ENCODE peak calls at places on chromosomes 7 and 10, in ten cellular contexts. O, D, H, Z, I, G, W, C, T and Q are unnamed samples.

GRCh38 chr10:96588060-96588554 is 1.3 kb upstream of the TM9SF3 start:
- DNase-seq in O (no peak), D (no peak), H (no peak), Z (no peak), I (no peak), G (no peak), W (no peak), C (peak; percentile 17), T (no peak), Q (no peak)

GRCh38 chr7:24307294-24307693 is 23.3 kb downstream of the NPY start:
- DNase-seq in O (no peak), D (no peak), H (no peak), Z (no peak), I (no peak), G (no peak), W (no peak), C (no peak), T (no peak), Q (no peak)

GRCh38 chr10:33041783-33042437 is 83.9 kb upstream of the ITGB1 start:
- DNase-seq in O (no peak), D (peak; percentile 9), H (no peak), Z (no peak), I (no peak), G (no peak), W (no peak), C (no peak), T (no peak), Q (no peak)

GRCh38 chr10:133310789-133311188 is 2.1 kb downstream of the ZNF511 start:
- DNase-seq in O (no peak), D (no peak), H (no peak), Z (no peak), I (no peak), G (no peak), W (no peak), C (no peak), T (no peak), Q (no peak)

GRCh38 chr7:92691578-92691977 is 101.4 kb upstream of the FAM133B start:
- DNase-seq in O (peak; percentile 55), D (no peak), H (no peak), Z (peak; percentile 29), I (peak; percentile 83), G (no peak), W (peak; percentile 52), C (peak; percentile 68), T (peak; percentile 65), Q (peak; percentile 81)

GRCh38 chr7:31550432-31550831 is 36.5 kb downstream of the ITPRID1 start:
- DNase-seq in O (no peak), D (no peak), H (no peak), Z (no peak), I (no peak), G (no peak), W (no peak), C (no peak), T (no peak), Q (no peak)

GRCh38 chr7:94393251-94393758 is 1.4 kb upstream of the COL1A2 start:
- DNase-seq in O (no peak), D (no peak), H (peak; percentile 57), Z (no peak), I (peak; percentile 6), G (no peak), W (peak; percentile 48), C (no peak), T (no peak), Q (peak; percentile 69)

GRCh38 chr7:142496545-142496991 is 238.7 kb upstream of the PRSS58 start:
- DNase-seq in O (peak; percentile 46), D (no peak), H (no peak), Z (no peak), I (peak; percentile 56), G (no peak), W (no peak), C (peak; percentile 67), T (peak; percentile 47), Q (peak; percentile 60)

GRCh38 chr7:82015751-82016150 is 245.9 kb upstream of the HGF start:
- DNase-seq in O (no peak), D (no peak), H (no peak), Z (no peak), I (no peak), G (no peak), W (no peak), C (peak; percentile 16), T (peak; percentile 72), Q (peak; percentile 32)

GRCh38 chr10:90960355-90960814 is 39.5 kb upstream of the ANKRD1 start:
- DNase-seq in O (no peak), D (no peak), H (no peak), Z (peak; percentile 32), I (peak; percentile 33), G (no peak), W (peak; percentile 96), C (no peak), T (peak; percentile 72), Q (peak; percentile 75)

GRCh38 chr10:128211953-128212727 is 85.9 kb upstream of the MKI67 start:
- DNase-seq in O (peak; percentile 92), D (peak; percentile 71), H (peak; percentile 17), Z (peak; percentile 2), I (peak; percentile 83), G (peak; percentile 93), W (peak; percentile 50), C (peak; percentile 81), T (peak; percentile 55), Q (peak; percentile 31)

GRCh38 chr10:102120987-102121738 is 995 bp upstream of the LDB1 start:
- DNase-seq in O (peak; percentile 74), D (peak; percentile 91), H (peak; percentile 95), Z (peak; percentile 84), I (peak; percentile 87), G (peak; percentile 68), W (no peak), C (no peak), T (peak; percentile 47), Q (peak; percentile 82)

GRCh38 chr10:102122450-102122849 is 2.3 kb upstream of the LDB1 start:
- DNase-seq in O (no peak), D (no peak), H (no peak), Z (no peak), I (no peak), G (no peak), W (no peak), C (no peak), T (no peak), Q (no peak)

GRCh38 chr10:102123223-102123622 is 3.1 kb upstream of the LDB1 start:
- DNase-seq in O (no peak), D (no peak), H (no peak), Z (no peak), I (no peak), G (no peak), W (no peak), C (no peak), T (no peak), Q (no peak)

GRCh38 chr10:102120142-102120986 is at the start of gene LDB1:
- DNase-seq in O (peak; percentile 92), D (no peak), H (peak; percentile 73), Z (peak; percentile 53), I (peak; percentile 92), G (peak; percentile 84), W (peak; percentile 52), C (peak; percentile 91), T (peak; percentile 53), Q (peak; percentile 72)

GRCh38 chr10:102121739-102122372 is 1.7 kb upstream of the LDB1 start:
- DNase-seq in O (peak; percentile 51), D (no peak), H (peak; percentile 79), Z (peak; percentile 58), I (no peak), G (peak; percentile 32), W (no peak), C (no peak), T (no peak), Q (peak; percentile 47)
- TF ChIP-seq CTCF in O (peak; percentile 41), D (peak; percentile 41), H (peak; percentile 57), Z (peak; percentile 62), I (no peak), G (no peak), W (peak; percentile 45), C (no peak), T (no peak), Q (peak; percentile 46)

DNA sequence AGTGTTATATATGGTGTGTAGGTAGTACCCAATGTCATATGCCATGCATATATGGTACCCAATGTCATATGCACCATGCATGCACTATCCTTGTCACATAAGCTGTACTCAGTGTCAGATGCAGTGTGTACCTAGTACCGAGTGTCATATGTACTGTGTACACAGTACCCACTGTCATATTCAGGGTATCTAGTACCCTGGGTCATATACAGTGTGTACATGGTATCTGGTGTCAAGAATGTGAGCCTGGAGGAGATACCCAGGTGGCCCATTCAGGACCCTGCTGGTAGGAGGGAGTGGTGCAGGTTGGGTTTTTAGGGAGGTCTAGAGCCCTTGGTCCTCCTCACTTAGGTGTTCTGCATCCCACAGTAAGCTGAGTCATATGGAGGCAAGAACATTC is 1.8 kb downstream of the ZMYND11 start:
- DNase-seq in O (peak; percentile 22), D (no peak), H (no peak), Z (no peak), I (peak; percentile 56), G (no peak), W (peak; percentile 7), C (peak; percentile 59), T (peak; percentile 30), Q (peak; percentile 19)
- H3K4me3 ChIP-seq in O (no peak overlapping the region), D (no peak overlapping the region), H (peak overlapping the region; percentile 58), Z (peak overlapping the region; percentile 89), I (peak overlapping the region; percentile 66), G (no peak overlapping the region), W (no peak overlapping the region), C (peak overlapping the region; percentile 85), T (no peak overlapping the region), Q (peak overlapping the region; percentile 77)

GRCh38 chr7:20554072-20554471 is 61.4 kb upstream of the ABCB5 start:
- DNase-seq in O (no peak), D (no peak), H (no peak), Z (no peak), I (no peak), G (no peak), W (no peak), C (peak; percentile 11), T (no peak), Q (no peak)
- TF ChIP-seq CTCF in O (no peak), D (peak; percentile 20), H (no peak), Z (no peak), I (no peak), G (no peak), W (no peak), C (no peak), T (no peak), Q (no peak)

GRCh38 chr10:87878664-87879459 is 15.4 kb downstream of the PTEN start:
- DNase-seq in O (no peak), D (no peak), H (no peak), Z (no peak), I (peak; percentile 60), G (no peak), W (peak; percentile 54), C (peak; percentile 45), T (no peak), Q (no peak)
- H3K4me3 ChIP-seq in O (no peak overlapping the region), D (no peak overlapping the region), H (no peak overlapping the region), Z (no peak overlapping the region), I (no peak overlapping the region), G (no peak overlapping the region), W (no peak overlapping the region), C (no peak overlapping the region), T (no peak overlapping the region), Q (no peak overlapping the region)

GRCh38 chr7:27329917-27330316 is 87.3 kb downstream of the EVX1 start:
- DNase-seq in O (no peak), D (no peak), H (no peak), Z (no peak), I (no peak), G (no peak), W (no peak), C (no peak), T (no peak), Q (peak; percentile 2)
- TF ChIP-seq CTCF in O (peak; percentile 23), D (peak; percentile 17), H (no peak), Z (no peak), I (no peak), G (no peak), W (peak; percentile 17), C (peak; percentile 28), T (peak; percentile 10), Q (peak; percentile 19)